ENCODE peak calls at places on chromosomes 6 and 20, in six cellular contexts. B is retinal pigment epithelial cell; F is activated CD8-positive, alpha-beta memory T cell treated with anti-CD3 and anti-CD28 coated beads for 1 hour; P is cardiac fibroblast; D is endothelial cell; M is NAMALWA. N is an unnamed sample.
A peak's percentile ranks its signal among the peaks of the same experiment; 100 is the strongest.

GRCh38 chr6:45483021-45483420 is 105.3 kb upstream of the SUPT3H start:
- DNase-seq in F (no peak), B (no peak), D (no peak), M (no peak), P (peak; percentile 84), N (no peak)

GRCh38 chr6:56040875-56041274 is 165.5 kb upstream of the BMP5 start:
- DNase-seq in F (no peak), B (no peak), M (no peak), P (peak; percentile 89), D (no peak), N (no peak)

GRCh38 chr6:145836767-145837166 is 22.2 kb upstream of the FBXO30 start:
- DNase-seq in B (no peak), F (no peak), P (peak; percentile 7), D (no peak), M (no peak), N (no peak)

GRCh38 chr6:35727206-35727934 is 9.5 kb upstream of the ARMC12 start:
- DNase-seq in F (no peak), D (peak; percentile 46), P (peak; percentile 97), B (peak; percentile 48), M (no peak), N (peak; percentile 95)

GRCh38 chr6:124978451-124979293 is 16.4 kb downstream of the RNF217 start:
- DNase-seq in F (no peak), P (no peak), D (no peak), B (no peak), M (no peak), N (no peak)

GRCh38 chr6:33914519-33915120 is 110.8 kb upstream of the MLN start:
- DNase-seq in M (peak; percentile 53), P (no peak), F (peak; percentile 28), B (no peak), D (no peak), N (no peak)

GRCh38 chr20:43565758-43566104 is 6.9 kb downstream of the SGK2 start:
- DNase-seq in D (no peak), B (no peak), F (no peak), P (no peak), M (no peak), N (no peak)

GRCh38 chr6:7546832-7547714 is 5.6 kb downstream of the DSP start:
- DNase-seq in M (no peak), B (no peak), F (no peak), P (no peak), D (no peak), N (no peak)

GRCh38 chr6:10412165-10412947 is 2.5 kb downstream of the TFAP2A start:
- DNase-seq in D (no peak), B (no peak), F (no peak), P (peak; percentile 78), M (no peak), N (no peak)

GRCh38 chr6:90393232-90393884 is 96.7 kb upstream of the BACH2 start:
- DNase-seq in F (peak; percentile 46), B (no peak), M (peak; percentile 93), P (peak; percentile 73), D (peak; percentile 73), N (no peak)

GRCh38 chr20:58647814-58648501 is 3.1 kb upstream of the STX16 start:
- DNase-seq in F (no peak), P (peak; percentile 75), D (no peak), B (peak; percentile 60), M (no peak), N (no peak)

GRCh38 chr6:10529231-10529801 is 8.2 kb downstream of the GCNT2 start:
- DNase-seq in F (no peak), M (peak; percentile 65), D (no peak), B (peak; percentile 58), P (no peak), N (no peak)

GRCh38 chr6:37539706-37540352 is 40.1 kb upstream of the CCDC167 start:
- DNase-seq in F (no peak), P (no peak), D (no peak), M (no peak), B (no peak), N (no peak)

GRCh38 chr20:14777571-14777970 is 440.2 kb upstream of the FLRT3 start:
- DNase-seq in P (no peak), F (no peak), B (no peak), M (no peak), D (no peak), N (no peak)

GRCh38 chr6:166932116-166932515 is 24.2 kb downstream of the RNASET2 start:
- DNase-seq in D (no peak), P (no peak), B (no peak), F (no peak), M (no peak), N (peak; percentile 37)

GRCh38 chr6:163491901-163492300 is 77.4 kb downstream of the QKI start:
- DNase-seq in F (no peak), M (no peak), D (no peak), B (no peak), P (no peak), N (no peak)

GRCh38 chr6:33896391-33897192 is 92.8 kb upstream of the MLN start:
- DNase-seq in M (no peak), F (no peak), D (no peak), P (peak; percentile 9), B (no peak), N (no peak)

GRCh38 chr6:149248688-149249369 is 68.7 kb upstream of the TAB2 start:
- DNase-seq in F (no peak), P (no peak), D (no peak), B (no peak), M (no peak), N (no peak)

GRCh38 chr6:44002071-44002590 is 125.1 kb downstream of the MRPL14 start:
- DNase-seq in P (no peak), D (peak; percentile 18), B (peak; percentile 86), M (no peak), F (no peak), N (no peak)

N was measured in mesenteric fat pad.